ENCODE peak calls at places on chromosome 20, in four cellular contexts. One of them, this sample, is unnamed. For H3K4me1, the result is how much of the 10 kb centered on the place peaks cover.

GRCh38 chr20:53642196-53643030 is 48.8 kb upstream of the ZNF217 start:
- DNase-seq in small intestine: peak
- DNase-seq in right cardiac atrium: peak
- DNase-seq in PC-3: peak
- DNase-seq in this sample: no peak

GRCh38 chr20:20835897-20836296 is 123.5 kb upstream of the RALGAPA2 start:
- DNase-seq in small intestine: no peak
- DNase-seq in right cardiac atrium: no peak
- DNase-seq in PC-3: no peak
- DNase-seq in this sample: no peak

GRCh38 chr20:56409521-56409920 is 2.5 kb upstream of the CASS4 start:
- DNase-seq in small intestine: no peak
- DNase-seq in right cardiac atrium: no peak
- DNase-seq in PC-3: no peak
- DNase-seq in this sample: no peak

GRCh38 chr20:46646659-46647380 is 4.4 kb downstream of the SLC13A3 start:
- DNase-seq in small intestine: no peak
- DNase-seq in right cardiac atrium: no peak
- DNase-seq in PC-3: no peak
- DNase-seq in this sample: no peak

GRCh38 chr20:52432740-52433139 is 241.2 kb upstream of the ZFP64 start:
- DNase-seq in small intestine: no peak
- DNase-seq in right cardiac atrium: no peak
- DNase-seq in PC-3: no peak
- DNase-seq in this sample: no peak

GRCh38 chr20:37345339-37346231 is at the start of gene SRC:
- DNase-seq in small intestine: peak
- DNase-seq in right cardiac atrium: peak
- DNase-seq in PC-3: peak
- DNase-seq in this sample: peak

GRCh38 chr20:51562334-51563140 is 20.0 kb upstream of the NFATC2 start:
- DNase-seq in small intestine: peak
- DNase-seq in right cardiac atrium: peak
- DNase-seq in PC-3: peak
- DNase-seq in this sample: peak

GRCh38 chr20:853406-853996 is 20.0 kb downstream of the FAM110A start:
- DNase-seq in small intestine: no peak
- DNase-seq in right cardiac atrium: no peak
- DNase-seq in PC-3: no peak
- DNase-seq in this sample: no peak

GRCh38 chr20:54219751-54220426 is 12.0 kb downstream of the PFDN4 start:
- DNase-seq in small intestine: peak
- DNase-seq in right cardiac atrium: no peak
- DNase-seq in PC-3: peak
- DNase-seq in this sample: peak

GRCh38 chr20:48841861-48842529 is 14.2 kb upstream of the PREX1 start:
- DNase-seq in small intestine: no peak
- DNase-seq in right cardiac atrium: no peak
- DNase-seq in PC-3: peak
- DNase-seq in this sample: peak

GRCh38 chr20:17562804-17563305 is 7.0 kb upstream of the DSTN start:
- DNase-seq in small intestine: no peak
- DNase-seq in right cardiac atrium: no peak
- DNase-seq in PC-3: peak
- DNase-seq in this sample: peak

GRCh38 chr20:38609828-38610227 is 8.2 kb downstream of the ARHGAP40 start:
- DNase-seq in small intestine: no peak
- DNase-seq in right cardiac atrium: no peak
- DNase-seq in PC-3: no peak
- DNase-seq in this sample: no peak

GRCh38 chr20:48180637-48181036 is 395.4 kb upstream of the SULF2 start:
- DNase-seq in small intestine: no peak
- DNase-seq in right cardiac atrium: no peak
- DNase-seq in PC-3: peak
- DNase-seq in this sample: no peak

GRCh38 chr20:40803381-40803780 is 114.3 kb upstream of the MAFB start:
- DNase-seq in small intestine: no peak
- DNase-seq in right cardiac atrium: no peak
- DNase-seq in PC-3: no peak
- DNase-seq in this sample: no peak

GRCh38 chr20:58054744-58055373 is 173.6 kb downstream of the ANKRD60 start:
- DNase-seq in small intestine: no peak
- DNase-seq in right cardiac atrium: peak
- DNase-seq in PC-3: no peak
- DNase-seq in this sample: no peak

GRCh38 chr20:58054082-58054481 is 174.4 kb downstream of the ANKRD60 start:
- DNase-seq in small intestine: no peak
- DNase-seq in right cardiac atrium: no peak
- DNase-seq in PC-3: no peak
- DNase-seq in this sample: no peak

GRCh38 chr20:58058421-58059140 is 169.9 kb downstream of the ANKRD60 start:
- DNase-seq in small intestine: no peak
- DNase-seq in right cardiac atrium: no peak
- DNase-seq in PC-3: no peak
- DNase-seq in this sample: no peak

GRCh38 chr20:58053391-58054055 is 174.9 kb downstream of the ANKRD60 start:
- DNase-seq in small intestine: no peak
- DNase-seq in right cardiac atrium: no peak
- DNase-seq in PC-3: no peak
- DNase-seq in this sample: no peak

DNA sequence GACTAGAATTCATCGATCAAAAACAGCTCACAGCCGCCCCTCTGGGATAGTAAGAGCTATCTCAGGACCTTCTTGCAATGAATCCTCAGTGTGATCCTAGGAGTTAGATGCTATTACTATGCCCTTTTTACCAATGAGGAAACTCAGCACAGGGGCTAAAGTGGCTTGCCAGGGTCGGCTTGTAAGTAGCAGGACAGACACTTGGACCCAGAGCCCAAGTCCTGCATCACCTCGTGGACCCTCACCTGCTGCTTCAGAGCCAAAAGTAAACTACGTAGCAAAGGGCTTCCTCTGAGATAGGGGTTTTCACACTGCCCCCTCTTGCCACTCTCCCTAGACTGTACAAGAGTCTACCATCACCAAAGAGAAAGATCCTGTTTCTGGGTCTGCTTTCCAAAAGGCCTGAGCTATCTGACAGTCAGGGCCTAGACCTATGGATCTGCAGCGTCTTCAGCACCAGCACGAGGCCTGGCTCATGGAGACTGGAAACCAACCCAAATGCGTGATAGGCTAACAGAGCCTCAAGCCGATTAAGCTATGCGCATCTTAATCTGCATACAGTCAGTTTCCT is 172.3 kb downstream of the ANKRD60 start:
- DNase-seq in small intestine: no peak
- DNase-seq in right cardiac atrium: no peak
- DNase-seq in PC-3: no peak
- DNase-seq in this sample: no peak
- H3K4me1 ChIP-seq in small intestine: under half
- H3K4me1 ChIP-seq in right cardiac atrium: under half
- H3K4me1 ChIP-seq in PC-3: under half
- H3K4me1 ChIP-seq in this sample: under half

GRCh38 chr20:13844296-13844695 is 59.5 kb downstream of the NDUFAF5 start:
- DNase-seq in small intestine: no peak
- DNase-seq in right cardiac atrium: no peak
- DNase-seq in PC-3: no peak
- DNase-seq in this sample: no peak

GRCh38 chr20:13839421-13840092 is 54.7 kb downstream of the NDUFAF5 start:
- DNase-seq in small intestine: no peak
- DNase-seq in right cardiac atrium: no peak
- DNase-seq in PC-3: peak
- DNase-seq in this sample: no peak

GRCh38 chr20:13840093-13840465 is 55.3 kb downstream of the NDUFAF5 start:
- DNase-seq in small intestine: no peak
- DNase-seq in right cardiac atrium: no peak
- DNase-seq in PC-3: no peak
- DNase-seq in this sample: no peak

GRCh38 chr20:13841206-13841605 is 56.4 kb downstream of the NDUFAF5 start:
- DNase-seq in small intestine: no peak
- DNase-seq in right cardiac atrium: no peak
- DNase-seq in PC-3: no peak
- DNase-seq in this sample: no peak

GRCh38 chr20:13838664-13839063 is 53.8 kb downstream of the NDUFAF5 start:
- DNase-seq in small intestine: no peak
- DNase-seq in right cardiac atrium: no peak
- DNase-seq in PC-3: no peak
- DNase-seq in this sample: no peak
- H3K27ac ChIP-seq in small intestine: no peak
- H3K27ac ChIP-seq in right cardiac atrium: no peak
- H3K27ac ChIP-seq in PC-3: no peak
- H3K27ac ChIP-seq in this sample: no peak

GRCh38 chr20:33555755-33556154 is 65.9 kb downstream of the CBFA2T2 start:
- DNase-seq in small intestine: no peak
- DNase-seq in right cardiac atrium: no peak
- DNase-seq in PC-3: no peak
- DNase-seq in this sample: no peak

GRCh38 chr20:33549229-33549628 is 59.3 kb downstream of the CBFA2T2 start:
- DNase-seq in small intestine: no peak
- DNase-seq in right cardiac atrium: no peak
- DNase-seq in PC-3: no peak
- DNase-seq in this sample: no peak

GRCh38 chr20:33551778-33552177 is 61.9 kb downstream of the CBFA2T2 start:
- DNase-seq in small intestine: no peak
- DNase-seq in right cardiac atrium: no peak
- DNase-seq in PC-3: no peak
- DNase-seq in this sample: no peak

GRCh38 chr20:33554914-33555420 is 65.1 kb downstream of the CBFA2T2 start:
- DNase-seq in small intestine: peak
- DNase-seq in right cardiac atrium: no peak
- DNase-seq in PC-3: peak
- DNase-seq in this sample: peak

GRCh38 chr20:33552519-33552918 is 62.6 kb downstream of the CBFA2T2 start:
- DNase-seq in small intestine: no peak
- DNase-seq in right cardiac atrium: no peak
- DNase-seq in PC-3: no peak
- DNase-seq in this sample: no peak
- H3K4me1 ChIP-seq in small intestine: under half
- H3K4me1 ChIP-seq in right cardiac atrium: under half
- H3K4me1 ChIP-seq in PC-3: under half
- H3K4me1 ChIP-seq in this sample: under half

DNA sequence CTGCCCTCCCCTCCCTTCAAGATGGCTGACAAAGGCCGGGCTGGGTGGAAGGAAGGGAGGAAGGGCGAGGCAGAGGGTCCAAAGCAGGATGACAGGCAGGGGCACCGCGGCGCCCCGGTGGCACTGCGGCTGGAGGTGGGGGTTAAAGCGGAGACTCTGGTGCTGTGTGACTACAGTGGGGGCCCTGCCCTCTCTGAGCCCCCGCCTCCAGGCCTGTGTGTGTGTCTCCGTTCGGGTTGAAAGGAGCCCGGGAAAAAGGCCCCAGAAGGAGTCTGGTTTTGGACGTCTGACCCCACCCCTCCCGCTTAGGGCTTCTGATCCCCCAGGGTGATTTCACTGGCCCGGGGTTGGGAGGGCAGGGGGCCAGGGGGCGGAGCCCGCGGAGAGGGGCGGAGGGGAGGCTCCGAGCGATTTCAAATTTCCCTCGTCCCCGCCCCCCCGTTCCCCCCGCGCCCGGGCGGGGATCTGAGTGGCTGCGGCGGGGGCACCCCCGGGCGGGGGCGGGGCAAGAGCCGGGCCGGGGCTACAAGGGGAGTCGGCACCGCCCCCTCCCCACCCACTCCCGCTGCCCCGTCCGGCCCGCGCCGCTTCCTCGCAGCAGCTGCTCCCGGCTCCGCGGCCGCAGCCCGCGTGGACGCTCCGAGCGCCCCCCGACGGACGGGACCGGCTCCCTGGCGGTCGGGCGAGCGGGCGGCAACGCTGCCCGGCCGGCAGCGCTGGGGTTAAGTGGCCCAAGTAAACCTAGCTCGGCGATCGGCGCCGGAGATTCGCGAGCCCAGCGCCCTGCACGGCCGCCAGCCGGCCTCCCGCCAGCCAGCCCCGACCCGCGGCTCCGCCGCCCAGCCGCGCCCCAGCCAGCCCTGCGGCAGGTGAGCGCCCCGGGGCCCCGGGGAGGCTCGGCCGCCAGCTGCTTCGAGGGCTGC is at the start of gene DNMT3B:
- DNase-seq in small intestine: peak
- DNase-seq in right cardiac atrium: peak
- DNase-seq in PC-3: peak
- DNase-seq in this sample: peak
- H3K27ac ChIP-seq in small intestine: no peak
- H3K27ac ChIP-seq in right cardiac atrium: no peak
- H3K27ac ChIP-seq in PC-3: peak
- H3K27ac ChIP-seq in this sample: no peak

DNA sequence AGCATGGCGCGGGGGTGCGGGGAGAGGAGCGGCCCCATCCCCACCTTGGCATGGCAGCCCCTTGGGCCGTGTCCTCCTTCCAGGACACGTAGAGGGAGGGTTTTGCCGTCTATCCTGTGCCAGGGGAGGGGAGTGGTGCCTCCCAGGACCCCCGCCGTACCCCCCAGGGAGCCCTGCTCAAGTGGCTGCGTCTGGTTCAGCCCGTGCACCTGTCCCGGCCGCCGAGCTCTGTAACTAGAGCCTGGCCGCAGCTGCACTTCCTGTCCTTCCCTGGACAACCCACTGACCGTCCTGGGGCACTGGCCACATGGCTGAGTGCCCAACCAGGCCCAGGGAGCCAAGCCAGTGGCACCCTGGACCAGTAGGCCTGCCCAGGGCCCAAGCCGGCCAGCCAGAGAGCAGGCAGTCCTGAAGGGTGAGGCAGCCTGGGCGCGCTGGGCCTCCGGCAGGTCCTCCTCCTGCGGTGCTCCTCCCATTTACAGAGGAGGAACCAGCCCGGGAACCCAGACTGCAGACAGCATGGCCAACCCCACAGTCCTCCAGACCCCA is 8.9 kb downstream of the LAMA5 start:
- DNase-seq in small intestine: no peak
- DNase-seq in right cardiac atrium: peak
- DNase-seq in PC-3: peak
- DNase-seq in this sample: peak
- H3K4me1 ChIP-seq in small intestine: under half
- H3K4me1 ChIP-seq in right cardiac atrium: under half
- H3K4me1 ChIP-seq in PC-3: half or more
- H3K4me1 ChIP-seq in this sample: under half

DNA sequence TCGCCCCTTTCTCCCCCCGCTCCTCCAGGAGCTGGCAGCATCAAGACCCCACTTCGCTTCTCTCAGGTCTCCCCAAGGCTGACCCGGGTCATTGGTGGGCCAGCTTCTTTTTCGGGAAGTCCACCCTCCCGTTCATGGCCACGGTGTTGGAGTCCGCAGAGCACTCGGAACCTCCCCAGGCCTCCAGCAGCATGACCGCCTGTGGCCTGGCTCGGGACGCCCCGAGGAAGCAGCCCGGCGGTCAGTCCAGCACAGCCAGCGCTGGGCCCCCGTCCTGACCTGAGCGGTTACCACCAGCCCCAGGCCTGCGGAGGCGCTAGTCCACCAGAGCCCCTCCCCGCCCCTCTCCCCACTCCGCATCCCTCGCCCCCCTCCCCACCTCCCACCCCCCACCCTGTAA is 1.0 kb downstream of the PPDPF start:
- DNase-seq in small intestine: no peak
- DNase-seq in right cardiac atrium: peak
- DNase-seq in PC-3: no peak
- DNase-seq in this sample: peak
- H3K27ac ChIP-seq in small intestine: peak
- H3K27ac ChIP-seq in right cardiac atrium: no peak
- H3K27ac ChIP-seq in PC-3: peak
- H3K27ac ChIP-seq in this sample: peak

This sample was measured in osteoblast.